ENCODE peak calls at places on chromosomes 16 and 17, in seven cellular contexts. E, D, S, M, I, K and N are unnamed samples. For H3K4me1, the result is how much of the 10 kb centered on the place peaks cover.

GRCh38 chr16:19817875-19818274 is 66.8 kb downstream of the GPRC5B start:
- DNase-seq in M (no peak), I (no peak), K (no peak), S (no peak), E (no peak), D (no peak), N (no peak)

GRCh38 chr16:54136276-54136625 is 150.3 kb downstream of the IRX3 start:
- DNase-seq in E (peak), S (peak), I (no peak), K (no peak), M (no peak), D (no peak), N (no peak)

GRCh38 chr17:14396542-14396941 is 95.7 kb downstream of the HS3ST3B1 start:
- DNase-seq in E (no peak), I (no peak), D (no peak), K (no peak), M (no peak), S (peak), N (no peak)

GRCh38 chr17:83110755-83111154 is 31.3 kb downstream of the METRNL start:
- DNase-seq in K (no peak), S (peak), I (no peak), M (no peak), D (no peak), E (no peak), N (no peak)

GRCh38 chr16:13307255-13307654 is 405.9 kb downstream of the SHISA9 start:
- DNase-seq in K (no peak), I (no peak), S (no peak), D (no peak), E (peak), M (no peak), N (no peak)

GRCh38 chr16:85181739-85182129 is 69.5 kb upstream of the CIBAR2 start:
- DNase-seq in I (peak), S (no peak), E (no peak), K (no peak), D (no peak), M (no peak), N (no peak)

GRCh38 chr16:57277586-57277985 is 6.9 kb downstream of the PLLP start:
- DNase-seq in E (peak), M (peak), K (peak), S (peak), I (peak), D (no peak), N (no peak)

GRCh38 chr17:35797918-35798317 is 2.5 kb upstream of the MMP28 start:
- DNase-seq in K (no peak), E (no peak), I (no peak), M (no peak), D (no peak), S (no peak), N (no peak)

GRCh38 chr17:16981928-16982327 is 10.0 kb upstream of the TNFRSF13B start:
- DNase-seq in E (no peak), D (peak), S (no peak), I (no peak), M (no peak), K (no peak), N (peak)

GRCh38 chr16:80738521-80738920 is 65.9 kb downstream of the CDYL2 start:
- DNase-seq in D (no peak), I (no peak), M (no peak), K (no peak), E (no peak), S (no peak), N (no peak)

GRCh38 chr16:87295259-87295658 is 21.9 kb downstream of the C16orf95 start:
- DNase-seq in D (no peak), K (peak), S (no peak), M (peak), E (peak), I (no peak), N (no peak)

GRCh38 chr17:27381007-27381501 is 75.2 kb upstream of the KSR1 start:
- DNase-seq in I (peak), S (peak), D (peak), K (peak), M (peak), E (peak), N (peak)

GRCh38 chr17:82917656-82918345 is 78.0 kb upstream of the ZNF750 start:
- DNase-seq in M (peak), S (peak), K (no peak), D (peak), I (peak), E (no peak), N (peak)

GRCh38 chr16:21703589-21704174 is 39.9 kb downstream of the OTOA start:
- DNase-seq in K (no peak), D (no peak), E (peak), I (no peak), M (no peak), S (no peak), N (no peak)

GRCh38 chr17:80649672-80650338 is 105.2 kb downstream of the RPTOR start:
- DNase-seq in S (peak), M (no peak), E (peak), D (peak), K (peak), I (peak), N (peak)

GRCh38 chr17:2195729-2196128 is 107.9 kb downstream of the SMG6 start:
- DNase-seq in M (no peak), D (no peak), E (peak), S (no peak), K (no peak), I (no peak), N (no peak)

GRCh38 chr17:43662432-43663141 is 865 bp upstream of the MEOX1 start:
- DNase-seq in I (no peak), D (no peak), S (no peak), E (no peak), K (no peak), M (no peak), N (peak)

GRCh38 chr16:47568355-47568754 is 107.2 kb downstream of the PHKB start:
- DNase-seq in M (no peak), I (no peak), E (no peak), S (no peak), K (no peak), D (no peak), N (no peak)
- H3K9ac ChIP-seq in M (no peak), I (no peak), E (no peak), S (no peak), K (no peak), D (no peak), N (no peak)

GRCh38 chr16:71526111-71526998 is at the start of gene CHST4:
- DNase-seq in I (no peak), E (peak), D (peak), K (no peak), S (peak), M (no peak), N (peak)
- H3K4me1 ChIP-seq in I (under half), E (under half), D (under half), K (under half), S (under half), M (under half), N (under half)

GRCh38 chr16:49918257-49918656 is 62.3 kb upstream of the ZNF423 start:
- DNase-seq in E (no peak), I (no peak), M (no peak), K (no peak), D (peak), S (no peak), N (peak)
- TF ChIP-seq CTCF in E (no peak), I (no peak), M (no peak), K (peak), D (peak), S (no peak), N (peak)

GRCh38 chr17:78716292-78716691 is 65.8 kb downstream of the CYTH1 start:
- DNase-seq in K (no peak), M (no peak), D (no peak), E (no peak), I (no peak), S (no peak), N (no peak)

GRCh38 chr17:78718575-78719209 is 63.4 kb downstream of the CYTH1 start:
- DNase-seq in I (no peak), K (no peak), D (no peak), E (no peak), M (no peak), S (no peak), N (no peak)

GRCh38 chr17:78715876-78716275 is 66.2 kb downstream of the CYTH1 start:
- DNase-seq in D (no peak), K (no peak), M (no peak), I (no peak), E (no peak), S (no peak), N (no peak)

GRCh38 chr17:78716814-78717393 is 65.2 kb downstream of the CYTH1 start:
- DNase-seq in E (peak), M (peak), S (peak), I (peak), D (no peak), K (no peak), N (peak)

GRCh38 chr17:78717431-78717980 is 64.6 kb downstream of the CYTH1 start:
- DNase-seq in M (no peak), I (no peak), K (no peak), D (no peak), E (peak), S (peak), N (peak)
- H3K9ac ChIP-seq in M (peak), I (peak), K (no peak), D (peak), E (peak), S (no peak), N (no peak)

GRCh38 chr17:39110435-39111136 is 40.9 kb downstream of the PLXDC1 start:
- DNase-seq in D (peak), K (no peak), S (no peak), I (peak), M (no peak), E (no peak), N (peak)

GRCh38 chr17:39108976-39109375 is 42.5 kb downstream of the PLXDC1 start:
- DNase-seq in I (no peak), S (no peak), E (no peak), K (no peak), D (no peak), M (no peak), N (no peak)

GRCh38 chr17:39114744-39115534 is 36.5 kb downstream of the PLXDC1 start:
- DNase-seq in S (peak), E (no peak), K (no peak), I (no peak), D (no peak), M (no peak), N (no peak)

GRCh38 chr17:39116224-39116623 is 35.2 kb downstream of the PLXDC1 start:
- DNase-seq in K (no peak), I (no peak), M (no peak), D (no peak), E (no peak), S (no peak), N (no peak)

GRCh38 chr17:39113871-39114270 is 37.6 kb downstream of the PLXDC1 start:
- DNase-seq in K (no peak), I (no peak), E (no peak), D (no peak), M (no peak), S (no peak), N (no peak)
- H3K4me1 ChIP-seq in K (under half), I (under half), E (under half), D (under half), M (under half), S (under half), N (under half)